ENCODE peak calls at places on chromosomes 12 and 14, in four cellular contexts. One of them, this sample, is unnamed.

GRCh38 chr12:76916170-76916540 is 37.3 kb upstream of the CSRP2 start:
- DNase-seq in tibial nerve: no peak
- DNase-seq in foreskin fibroblast: no peak
- DNase-seq in skeletal muscle cell: no peak
- DNase-seq in this sample: no peak

GRCh38 chr12:92701441-92701840 is 1.3 kb upstream of the PLEKHG7 start:
- DNase-seq in tibial nerve: no peak
- DNase-seq in foreskin fibroblast: no peak
- DNase-seq in skeletal muscle cell: no peak
- DNase-seq in this sample: no peak

GRCh38 chr12:14394317-14395058 is 29.0 kb downstream of the ATF7IP start:
- DNase-seq in tibial nerve: no peak
- DNase-seq in foreskin fibroblast: no peak
- DNase-seq in skeletal muscle cell: peak; percentile 56
- DNase-seq in this sample: no peak

GRCh38 chr14:21978184-21978998 is 304.8 kb upstream of the OR4E1 start:
- DNase-seq in tibial nerve: peak; percentile 57
- DNase-seq in foreskin fibroblast: no peak
- DNase-seq in skeletal muscle cell: no peak
- DNase-seq in this sample: no peak

GRCh38 chr14:94654071-94654974 is 42.1 kb downstream of the SERPINA3 start:
- DNase-seq in tibial nerve: no peak
- DNase-seq in foreskin fibroblast: no peak
- DNase-seq in skeletal muscle cell: peak; percentile 31
- DNase-seq in this sample: no peak

GRCh38 chr12:57657744-57658143 is 24.7 kb upstream of the B4GALNT1 start:
- DNase-seq in tibial nerve: peak; percentile 68
- DNase-seq in foreskin fibroblast: no peak
- DNase-seq in skeletal muscle cell: no peak
- DNase-seq in this sample: no peak

GRCh38 chr12:114302117-114302516 is 103.8 kb downstream of the TBX5 start:
- DNase-seq in tibial nerve: no peak
- DNase-seq in foreskin fibroblast: no peak
- DNase-seq in skeletal muscle cell: no peak
- DNase-seq in this sample: no peak

GRCh38 chr14:88245321-88245720 is 77.7 kb downstream of the KCNK10 start:
- DNase-seq in tibial nerve: no peak
- DNase-seq in foreskin fibroblast: no peak
- DNase-seq in skeletal muscle cell: peak; percentile 1
- DNase-seq in this sample: no peak

GRCh38 chr12:121789233-121789781 is 4.2 kb downstream of the RHOF start:
- DNase-seq in tibial nerve: no peak
- DNase-seq in foreskin fibroblast: no peak
- DNase-seq in skeletal muscle cell: no peak
- DNase-seq in this sample: no peak

GRCh38 chr14:79044894-79045624 is 874.9 kb downstream of the NRXN3 start:
- DNase-seq in tibial nerve: no peak
- DNase-seq in foreskin fibroblast: peak; percentile 94
- DNase-seq in skeletal muscle cell: peak; percentile 91
- DNase-seq in this sample: peak; percentile 52

GRCh38 chr14:101635238-101636080 is 74.2 kb downstream of the DIO3 start:
- DNase-seq in tibial nerve: no peak
- DNase-seq in foreskin fibroblast: no peak
- DNase-seq in skeletal muscle cell: no peak
- DNase-seq in this sample: no peak

GRCh38 chr12:113242018-113242418 is 20.8 kb downstream of the TPCN1 start:
- DNase-seq in tibial nerve: no peak
- DNase-seq in foreskin fibroblast: no peak
- DNase-seq in skeletal muscle cell: peak; percentile 41
- DNase-seq in this sample: peak; percentile 82

GRCh38 chr12:124453419-124454351 is 113.7 kb downstream of the NCOR2 start:
- DNase-seq in tibial nerve: peak; percentile 66
- DNase-seq in foreskin fibroblast: peak; percentile 85
- DNase-seq in skeletal muscle cell: no peak
- DNase-seq in this sample: no peak

GRCh38 chr12:124454352-124454725 is 113.1 kb downstream of the NCOR2 start:
- DNase-seq in tibial nerve: no peak
- DNase-seq in foreskin fibroblast: no peak
- DNase-seq in skeletal muscle cell: no peak
- DNase-seq in this sample: no peak

GRCh38 chr12:124451637-124452243 is 115.7 kb downstream of the NCOR2 start:
- DNase-seq in tibial nerve: no peak
- DNase-seq in foreskin fibroblast: no peak
- DNase-seq in skeletal muscle cell: no peak
- DNase-seq in this sample: no peak

GRCh38 chr12:124451016-124451415 is 116.4 kb downstream of the NCOR2 start:
- DNase-seq in tibial nerve: no peak
- DNase-seq in foreskin fibroblast: no peak
- DNase-seq in skeletal muscle cell: no peak
- DNase-seq in this sample: no peak

GRCh38 chr12:124452576-124453391 is 114.6 kb downstream of the NCOR2 start:
- DNase-seq in tibial nerve: no peak
- DNase-seq in foreskin fibroblast: no peak
- DNase-seq in skeletal muscle cell: no peak
- DNase-seq in this sample: no peak
- H3K4me3 ChIP-seq in tibial nerve: no peak overlapping the region
- H3K4me3 ChIP-seq in foreskin fibroblast: no peak overlapping the region
- H3K4me3 ChIP-seq in skeletal muscle cell: no peak overlapping the region
- H3K4me3 ChIP-seq in this sample: no peak overlapping the region

GRCh38 chr12:12353807-12354206 is 3.1 kb upstream of the BORCS5 start:
- DNase-seq in tibial nerve: no peak
- DNase-seq in foreskin fibroblast: no peak
- DNase-seq in skeletal muscle cell: no peak
- DNase-seq in this sample: no peak

GRCh38 chr12:12356886-12357696 is at the start of gene BORCS5:
- DNase-seq in tibial nerve: peak; percentile 94
- DNase-seq in foreskin fibroblast: peak; percentile 91
- DNase-seq in skeletal muscle cell: peak; percentile 63
- DNase-seq in this sample: peak; percentile 59

GRCh38 chr12:12356467-12356885 is 402 bp upstream of the BORCS5 start:
- DNase-seq in tibial nerve: no peak
- DNase-seq in foreskin fibroblast: no peak
- DNase-seq in skeletal muscle cell: no peak
- DNase-seq in this sample: no peak

GRCh38 chr12:12357697-12358476 is 1.0 kb downstream of the BORCS5 start:
- DNase-seq in tibial nerve: no peak
- DNase-seq in foreskin fibroblast: peak; percentile 21
- DNase-seq in skeletal muscle cell: no peak
- DNase-seq in this sample: no peak

GRCh38 chr12:12358528-12358927 is 1.6 kb downstream of the BORCS5 start:
- DNase-seq in tibial nerve: no peak
- DNase-seq in foreskin fibroblast: no peak
- DNase-seq in skeletal muscle cell: no peak
- DNase-seq in this sample: no peak
- H3K4me3 ChIP-seq in tibial nerve: no peak overlapping the region
- H3K4me3 ChIP-seq in foreskin fibroblast: peak overlapping the region; percentile 89
- H3K4me3 ChIP-seq in skeletal muscle cell: no peak overlapping the region
- H3K4me3 ChIP-seq in this sample: peak overlapping the region; percentile 8

DNA sequence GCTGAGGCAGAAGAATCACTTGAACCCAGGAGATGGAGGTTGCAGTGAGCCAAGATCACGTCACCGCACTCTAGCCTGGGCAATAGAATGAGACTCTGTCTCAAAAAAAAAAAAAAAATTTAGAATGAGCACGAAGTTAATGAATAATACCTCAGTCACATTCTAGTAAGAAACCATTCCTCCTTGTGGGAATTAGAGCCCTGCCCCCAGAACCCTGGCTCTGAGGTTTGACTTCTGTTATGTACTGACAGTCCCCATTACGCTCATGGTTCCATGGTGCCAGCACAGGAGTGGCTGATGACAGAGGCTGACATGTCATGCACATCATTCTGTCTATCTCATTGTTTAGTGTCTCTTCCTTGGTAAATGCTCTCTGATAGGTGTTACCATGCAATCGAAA is 132.6 kb upstream of the FGD4 start:
- DNase-seq in tibial nerve: no peak
- DNase-seq in foreskin fibroblast: no peak
- DNase-seq in skeletal muscle cell: no peak
- DNase-seq in this sample: no peak
- H3K4me3 ChIP-seq in tibial nerve: no peak overlapping the region
- H3K4me3 ChIP-seq in foreskin fibroblast: no peak overlapping the region
- H3K4me3 ChIP-seq in skeletal muscle cell: no peak overlapping the region
- H3K4me3 ChIP-seq in this sample: no peak overlapping the region

DNA sequence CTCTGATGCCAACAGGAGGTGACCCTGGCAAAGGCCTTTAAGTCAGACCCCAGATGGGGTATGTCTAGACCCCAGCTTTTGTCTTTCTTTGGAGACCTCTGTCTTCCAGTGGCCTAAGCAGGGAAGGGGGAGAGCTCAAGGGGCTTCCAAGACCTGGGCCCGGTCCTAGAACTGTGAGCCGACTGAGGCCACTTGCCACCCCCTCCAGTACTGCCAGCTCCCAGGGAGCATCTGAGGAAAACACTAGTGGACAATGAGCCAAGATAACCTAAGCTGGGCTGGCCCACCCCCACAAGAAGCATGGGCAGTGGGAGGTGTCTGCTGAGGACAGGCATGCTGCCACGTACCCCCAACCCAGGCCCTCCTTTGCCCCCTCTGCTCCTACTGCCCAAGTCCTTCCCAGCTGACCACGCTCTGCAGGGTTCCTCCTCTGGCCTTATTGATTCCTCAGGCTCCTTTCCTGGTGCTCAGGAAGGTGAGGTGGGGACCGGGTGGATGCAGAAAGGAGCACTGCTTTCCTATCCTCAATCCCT is 21.1 kb downstream of the VDR start:
- DNase-seq in tibial nerve: no peak
- DNase-seq in foreskin fibroblast: no peak
- DNase-seq in skeletal muscle cell: no peak
- DNase-seq in this sample: no peak
- H3K4me3 ChIP-seq in tibial nerve: no peak overlapping the region
- H3K4me3 ChIP-seq in foreskin fibroblast: no peak overlapping the region
- H3K4me3 ChIP-seq in skeletal muscle cell: no peak overlapping the region
- H3K4me3 ChIP-seq in this sample: no peak overlapping the region